ENCODE peak calls at places on chromosomes 4 and X, in seven cellular contexts. P, A, W, R, O, G and V are unnamed samples.

GRCh38 chrX:72358313-72358712 is 52.6 kb upstream of the CITED1 start:
- DNase-seq in A (no peak), O (no peak), G (no peak), P (peak; percentile 33), W (no peak), R (no peak), V (no peak)

GRCh38 chr4:108142870-108143269 is 25.9 kb downstream of the LEF1 start:
- DNase-seq in A (no peak), G (no peak), P (no peak), O (no peak), R (no peak), W (no peak), V (no peak)

GRCh38 chrX:40132751-40133150 is 35.0 kb upstream of the BCOR start:
- DNase-seq in A (no peak), R (peak; percentile 80), O (no peak), W (peak; percentile 74), G (no peak), P (peak; percentile 81), V (peak; percentile 48)

GRCh38 chrX:16771483-16772398 is 14.5 kb upstream of the TXLNG start:
- DNase-seq in R (peak; percentile 64), G (peak; percentile 86), P (peak; percentile 86), W (peak; percentile 86), A (no peak), O (no peak), V (peak; percentile 81)

GRCh38 chr4:6275898-6276563 is 6.4 kb downstream of the WFS1 start:
- DNase-seq in G (peak; percentile 92), A (no peak), P (no peak), R (no peak), O (no peak), W (no peak), V (no peak)

GRCh38 chr4:80492761-80493160 is 157.2 kb downstream of the CFAP299 start:
- DNase-seq in O (no peak), P (no peak), A (no peak), W (no peak), G (no peak), R (no peak), V (no peak)

GRCh38 chr4:1033840-1034551 is 22.6 kb downstream of the FGFRL1 start:
- DNase-seq in G (no peak), A (no peak), P (peak; percentile 18), W (no peak), O (no peak), R (no peak), V (no peak)

GRCh38 chr4:6696611-6697010 is 2.9 kb downstream of the S100P start:
- DNase-seq in A (no peak), G (no peak), R (no peak), O (no peak), P (no peak), W (no peak), V (no peak)

GRCh38 chr4:6416518-6417286 is 55.7 kb downstream of the PPP2R2C start:
- DNase-seq in A (no peak), P (no peak), G (no peak), O (no peak), R (no peak), W (no peak), V (no peak)

GRCh38 chrX:69101655-69102251 is 63.5 kb downstream of the PJA1 start:
- DNase-seq in W (no peak), P (no peak), G (no peak), A (no peak), R (no peak), O (no peak), V (no peak)

GRCh38 chr4:16967722-16968121 is 69.3 kb upstream of the LDB2 start:
- DNase-seq in G (no peak), O (no peak), R (no peak), A (no peak), W (no peak), P (peak; percentile 10), V (no peak)

GRCh38 chr4:86043755-86044592 is 315.9 kb downstream of the MAPK10 start:
- DNase-seq in O (no peak), W (peak; percentile 42), A (no peak), G (peak; percentile 32), R (peak; percentile 26), P (peak; percentile 55), V (peak; percentile 37)

GRCh38 chr4:87399148-87399547 is 8.2 kb upstream of the HSD17B11 start:
- DNase-seq in A (no peak), W (no peak), P (no peak), G (peak; percentile 28), O (no peak), R (no peak), V (no peak)

GRCh38 chr4:124757121-124757520 is 44.6 kb upstream of the ANKRD50 start:
- DNase-seq in O (no peak), A (no peak), P (peak; percentile 67), R (no peak), G (no peak), W (no peak), V (no peak)

GRCh38 chrX:41909068-41909467 is 14.3 kb downstream of the CASK start:
- DNase-seq in R (no peak), O (no peak), G (no peak), W (no peak), A (no peak), P (no peak), V (no peak)

GRCh38 chrX:18654873-18655836 is 16.8 kb downstream of the RS1 start:
- DNase-seq in R (no peak), W (no peak), P (no peak), G (peak; percentile 28), O (no peak), A (no peak), V (no peak)

GRCh38 chr4:141132689-141133145 is 552 bp downstream of the RNF150 start:
- DNase-seq in G (no peak), O (no peak), W (no peak), P (peak; percentile 29), A (no peak), R (no peak), V (no peak)

DNA sequence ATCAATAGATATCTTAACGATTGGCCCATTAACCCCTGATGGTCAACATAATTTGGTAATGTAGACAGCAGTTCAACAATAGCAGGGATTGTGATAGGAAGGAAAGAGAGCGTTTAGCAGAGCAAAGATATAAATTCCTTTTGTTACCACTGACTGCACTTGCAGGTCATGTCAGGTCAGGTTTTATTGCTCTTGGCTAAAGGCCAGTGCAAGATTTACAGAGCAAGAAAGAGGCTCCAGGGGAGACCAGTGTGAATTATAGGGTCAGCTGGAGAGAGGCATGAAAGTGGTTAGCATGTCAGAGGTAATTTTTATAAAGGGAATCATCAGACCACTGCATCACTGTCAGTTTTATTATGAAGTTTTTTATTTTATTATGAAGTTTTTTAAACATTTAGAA is 94.9 kb upstream of the DIPK2B start:
- DNase-seq in G (peak; percentile 35), R (no peak), A (no peak), P (peak; percentile 36), O (no peak), W (peak; percentile 52), V (peak; percentile 3)
- TF ChIP-seq CEBPB in G (no peak), R (no peak), A (no peak), P (no peak), O (no peak), W (no peak), V (no peak)

GRCh38 chr4:180926277-180926676 is 1316.9 kb upstream of the TENM3 start:
- DNase-seq in A (no peak), O (no peak), W (no peak), P (no peak), G (no peak), R (no peak), V (no peak)

GRCh38 chr4:180925800-180926199 is 1317.4 kb upstream of the TENM3 start:
- DNase-seq in W (no peak), O (no peak), A (no peak), G (no peak), P (peak; percentile 62), R (no peak), V (no peak)

GRCh38 chr4:180923476-180923875 is 1319.7 kb upstream of the TENM3 start:
- DNase-seq in G (no peak), W (no peak), O (no peak), R (no peak), A (no peak), P (peak; percentile 82), V (no peak)
- TF ChIP-seq CEBPB in G (no peak), W (no peak), O (no peak), R (no peak), A (no peak), P (peak; percentile 68), V (no peak)

GRCh38 chr4:18938343-18939109 is 917.0 kb upstream of the LCORL start:
- DNase-seq in W (no peak), O (no peak), P (no peak), R (no peak), G (no peak), A (no peak), V (no peak)
- TF ChIP-seq CEBPB in W (no peak), O (no peak), P (no peak), R (no peak), G (no peak), A (no peak), V (no peak)

GRCh38 chr4:33715996-33716395 is 2528.3 kb downstream of the ARAP2 start:
- DNase-seq in A (no peak), G (no peak), O (no peak), R (no peak), W (no peak), P (no peak), V (no peak)
- TF ChIP-seq CEBPB in A (no peak), G (no peak), O (no peak), R (no peak), W (no peak), P (no peak), V (no peak)

GRCh38 chrX:34294665-34295064 is 162.6 kb upstream of the FAM47A start:
- DNase-seq in O (no peak), G (no peak), A (no peak), W (no peak), R (no peak), P (no peak), V (no peak)

DNA sequence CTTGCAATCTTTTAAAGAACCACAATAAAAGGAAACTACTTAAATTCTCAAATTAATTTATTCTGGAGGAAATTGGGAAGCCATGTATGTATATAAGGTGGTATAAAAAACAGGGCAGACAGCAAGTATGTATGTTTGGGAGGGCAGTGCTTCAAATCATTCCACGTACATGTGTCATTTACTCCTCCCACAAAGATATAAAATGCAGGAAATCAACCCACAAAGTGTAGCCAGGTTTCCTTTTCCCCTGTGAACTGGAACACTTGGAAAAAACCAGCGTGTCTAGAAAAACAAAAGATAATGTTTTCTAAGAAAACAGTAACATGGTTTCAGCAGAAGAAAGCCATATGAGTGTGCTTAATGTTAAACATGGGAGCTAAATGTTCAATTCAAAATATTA is 156.7 kb upstream of the FAM47A start:
- DNase-seq in P (no peak), W (no peak), A (no peak), G (no peak), O (no peak), R (no peak), V (no peak)
- TF ChIP-seq CEBPB in P (no peak), W (no peak), A (no peak), G (no peak), O (no peak), R (no peak), V (no peak)